ENCODE peak calls at places on chromosome 13, in seven cellular contexts. G, B, V, X, C, U and P are unnamed samples.

GRCh38 chr13:29227560-29227959 is 367.9 kb downstream of the SLC7A1 start:
- DNase-seq in V (no peak), C (no peak), B (no peak), X (no peak), G (no peak), U (no peak), P (no peak)

GRCh38 chr13:43132228-43132627 is 108.8 kb downstream of the DNAJC15 start:
- DNase-seq in V (peak), U (no peak), B (peak), X (peak), G (no peak), C (no peak), P (no peak)

GRCh38 chr13:48094781-48095502 is at the start of gene MED4:
- DNase-seq in X (peak), B (peak), V (peak), U (peak), C (peak), G (peak), P (peak)

GRCh38 chr13:66665991-66666390 is 564.1 kb downstream of the PCDH9 start:
- DNase-seq in V (no peak), G (no peak), U (no peak), X (peak), C (peak), B (peak), P (no peak)

GRCh38 chr13:80877209-80877943 is 536.5 kb upstream of the SPRY2 start:
- DNase-seq in G (no peak), X (no peak), U (no peak), V (no peak), B (no peak), C (no peak), P (no peak)

GRCh38 chr13:85093808-85094207 is 705.4 kb downstream of the SLITRK6 start:
- DNase-seq in G (no peak), V (no peak), C (no peak), U (peak), X (no peak), B (no peak), P (no peak)

GRCh38 chr13:110676057-110676510 is 29.8 kb downstream of the CARS2 start:
- DNase-seq in X (no peak), C (no peak), V (no peak), B (no peak), G (no peak), U (no peak), P (peak)

GRCh38 chr13:46352810-46353209 is 34.2 kb downstream of the RUBCNL start:
- DNase-seq in V (peak), G (no peak), U (peak), B (no peak), C (no peak), X (no peak), P (no peak)

GRCh38 chr13:107644136-107644535 is 571.2 kb downstream of the LIG4 start:
- DNase-seq in C (no peak), U (no peak), X (no peak), V (no peak), B (no peak), G (no peak), P (no peak)

GRCh38 chr13:64912141-64912540 is 2318.0 kb downstream of the PCDH9 start:
- DNase-seq in U (no peak), C (no peak), X (peak), B (no peak), V (no peak), G (no peak), P (no peak)

GRCh38 chr13:99316657-99317244 is 9.6 kb upstream of the GPR183 start:
- DNase-seq in C (no peak), V (no peak), U (no peak), B (no peak), X (no peak), G (no peak), P (no peak)

GRCh38 chr13:19587635-19588300 is 26.4 kb upstream of the TPTE2 start:
- DNase-seq in B (no peak), V (peak), X (peak), C (no peak), U (no peak), G (no peak), P (no peak)

GRCh38 chr13:86282450-86282849 is 483.2 kb upstream of the SLITRK6 start:
- DNase-seq in B (no peak), X (no peak), C (no peak), U (no peak), V (no peak), G (no peak), P (no peak)

GRCh38 chr13:83153833-83154232 is 728.4 kb downstream of the SLITRK1 start:
- DNase-seq in B (no peak), G (no peak), C (no peak), U (no peak), V (no peak), X (no peak), P (no peak)

GRCh38 chr13:114074671-114075315 is 57.6 kb downstream of the RASA3 start:
- DNase-seq in C (no peak), U (peak), B (no peak), V (no peak), X (no peak), G (no peak), P (no peak)

GRCh38 chr13:25752957-25753540 is 298.8 kb downstream of the SHISA2 start:
- DNase-seq in C (no peak), B (peak), U (peak), V (peak), X (peak), G (no peak), P (no peak)

GRCh38 chr13:52158629-52159158 is 703 bp downstream of the NEK3 start:
- DNase-seq in X (peak), V (peak), U (peak), B (peak), G (peak), C (peak), P (no peak)

DNA sequence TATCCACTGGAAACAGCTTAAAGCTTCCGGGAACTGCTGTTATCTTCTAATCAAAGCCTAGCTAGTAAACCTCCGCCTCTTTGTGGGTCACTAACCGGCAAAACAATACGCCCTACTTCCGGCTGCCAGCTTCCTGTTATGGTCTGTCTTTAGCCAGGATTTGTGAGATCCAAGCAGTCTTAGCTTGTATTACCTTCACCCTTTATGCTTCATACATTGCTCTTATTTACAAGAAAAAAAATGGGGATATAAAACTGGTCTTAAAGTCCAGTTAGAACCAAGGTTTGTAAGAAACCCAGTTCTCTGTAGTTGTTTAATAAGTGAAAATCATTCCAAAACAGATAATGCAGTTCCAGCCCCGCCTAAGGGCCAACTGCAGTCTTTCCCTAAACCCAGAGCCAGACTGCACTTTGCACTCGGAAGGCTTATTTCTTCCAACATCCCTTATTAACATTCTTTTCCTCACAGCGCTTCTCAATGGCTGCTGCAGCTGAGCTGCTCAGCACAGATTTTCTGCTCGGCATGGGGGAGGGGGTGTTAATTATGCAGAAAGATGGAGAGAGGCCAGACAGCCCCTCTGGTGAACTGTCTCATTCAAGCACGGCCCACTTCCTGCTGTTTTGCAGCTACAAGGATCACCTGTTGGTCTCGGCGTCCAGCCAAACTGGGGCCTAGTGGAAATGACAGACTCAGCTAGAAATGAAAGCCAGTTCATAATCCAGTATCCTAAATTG is 368.4 kb downstream of the KLF12 start:
- DNase-seq in G (no peak), U (peak), V (no peak), B (peak), X (peak), C (peak), P (peak)
- TF ChIP-seq POLR2A in G (no peak), U (no peak), V (no peak), B (no peak), X (no peak), C (no peak), P (no peak)

GRCh38 chr13:44365008-44365407 is 8.6 kb upstream of the SERP2 start:
- DNase-seq in U (no peak), G (no peak), B (no peak), X (peak), V (no peak), C (no peak), P (no peak)

GRCh38 chr13:44362394-44363040 is 11.1 kb upstream of the SERP2 start:
- DNase-seq in B (no peak), C (no peak), U (no peak), X (no peak), G (no peak), V (no peak), P (no peak)

GRCh38 chr13:44364019-44364418 is 9.6 kb upstream of the SERP2 start:
- DNase-seq in C (no peak), U (peak), V (no peak), G (no peak), B (no peak), X (no peak), P (no peak)

GRCh38 chr13:44365899-44366298 is 7.7 kb upstream of the SERP2 start:
- DNase-seq in B (no peak), U (no peak), C (no peak), V (no peak), X (no peak), G (no peak), P (no peak)

DNA sequence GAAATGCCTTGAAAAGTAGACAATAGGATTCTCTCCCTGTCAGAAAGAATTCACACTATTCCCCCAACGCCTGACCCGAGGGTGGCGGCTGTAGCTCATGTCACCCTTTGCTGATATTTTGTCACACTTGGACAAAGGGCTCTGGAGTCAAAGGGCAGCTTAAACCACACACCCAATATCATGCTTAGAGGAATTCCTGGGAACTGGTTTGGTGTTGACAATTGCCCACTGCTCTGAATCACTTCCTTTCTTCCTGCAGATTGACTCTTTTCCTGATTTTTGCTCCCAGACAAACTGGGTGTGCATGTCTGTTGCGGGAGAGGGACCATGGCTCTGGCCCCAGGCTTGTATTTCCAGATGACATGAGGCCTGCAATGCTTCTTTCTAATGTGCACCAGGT is 9.0 kb upstream of the SERP2 start:
- DNase-seq in X (peak), G (no peak), C (no peak), B (no peak), V (no peak), U (no peak), P (no peak)
- TF ChIP-seq POLR2A in X (no peak), G (no peak), C (no peak), B (no peak), V (no peak), U (no peak), P (no peak)

GRCh38 chr13:44576396-44577235 is 486 bp upstream of the TSC22D1 start:
- DNase-seq in U (no peak), G (no peak), C (no peak), V (peak), X (no peak), B (peak), P (no peak)

GRCh38 chr13:44575035-44575434 is 1.1 kb downstream of the TSC22D1 start:
- DNase-seq in X (no peak), V (no peak), U (no peak), B (no peak), C (no peak), G (no peak), P (no peak)

GRCh38 chr13:44575741-44576395 is at the start of gene TSC22D1:
- DNase-seq in V (peak), B (peak), X (peak), U (peak), C (no peak), G (no peak), P (peak)

GRCh38 chr13:44578064-44578394 is 1.9 kb upstream of the TSC22D1 start:
- DNase-seq in V (no peak), G (no peak), B (no peak), C (no peak), U (no peak), X (no peak), P (no peak)

GRCh38 chr13:44577236-44578063 is 1.3 kb upstream of the TSC22D1 start:
- DNase-seq in V (peak), X (peak), G (peak), C (peak), B (peak), U (peak), P (peak)
- TF ChIP-seq POLR2A in V (peak), X (peak), G (no peak), C (peak), B (no peak), U (no peak), P (no peak)

GRCh38 chr13:49997935-49998334 is 1.1 kb downstream of the TRIM13 start:
- DNase-seq in B (no peak), X (no peak), U (no peak), V (peak), G (no peak), C (no peak), P (no peak)

GRCh38 chr13:49993666-49994065 is 3.2 kb upstream of the TRIM13 start:
- DNase-seq in X (no peak), B (no peak), C (no peak), V (no peak), U (no peak), G (no peak), P (no peak)

GRCh38 chr13:49998714-49999624 is 2.1 kb downstream of the TRIM13 start:
- DNase-seq in C (no peak), G (no peak), X (no peak), V (no peak), B (no peak), U (no peak), P (no peak)

GRCh38 chr13:49995535-49996165 is 1.2 kb upstream of the TRIM13 start:
- DNase-seq in C (no peak), B (no peak), V (peak), X (no peak), U (no peak), G (no peak), P (no peak)

DNA sequence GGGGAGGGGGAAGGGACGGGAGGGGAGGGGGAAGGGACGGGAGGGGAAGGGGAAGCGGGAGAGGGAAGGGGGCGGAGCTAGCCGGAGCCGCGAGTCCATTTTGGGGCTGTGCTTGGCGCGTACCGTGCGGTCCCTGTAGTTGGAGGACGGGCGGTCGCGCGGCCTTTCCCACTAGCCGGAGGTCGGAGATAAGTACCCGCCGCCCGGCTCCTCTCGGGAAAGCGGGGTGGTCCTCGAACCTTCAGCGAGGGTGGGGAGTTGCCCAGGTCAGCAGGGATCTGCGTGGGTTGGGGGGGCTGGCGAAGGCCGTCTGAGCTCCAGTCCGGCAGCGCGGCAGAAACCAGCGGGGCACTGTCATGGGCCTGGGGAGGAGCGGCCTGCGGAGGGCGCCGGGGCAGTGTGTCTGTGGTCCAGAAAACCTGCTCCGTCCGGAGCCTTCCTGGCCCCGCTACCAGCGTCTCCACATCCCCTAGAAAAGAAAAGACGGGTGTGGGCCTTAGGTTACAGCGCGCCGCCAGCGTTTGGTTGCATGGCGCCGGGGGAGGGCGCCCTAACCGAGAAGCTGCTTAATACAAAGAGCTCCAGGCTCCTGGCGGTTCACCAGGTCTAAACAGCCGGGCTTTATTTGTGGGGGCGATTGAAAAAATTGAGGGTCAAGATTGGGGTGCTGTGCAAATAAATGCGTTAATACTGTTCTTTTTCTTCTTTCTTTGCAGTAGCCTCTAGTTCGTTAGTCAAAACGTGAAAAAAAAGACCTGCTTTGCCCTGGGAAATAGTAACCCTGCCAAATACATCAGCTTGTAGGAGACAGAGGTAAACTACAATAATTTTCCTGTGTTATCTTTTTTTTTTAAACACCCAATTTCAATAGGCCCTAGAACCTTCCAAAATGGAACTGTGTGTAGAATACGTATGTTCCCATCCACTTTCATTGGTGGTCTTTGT is at the start of gene TRIM13:
- DNase-seq in C (peak), B (peak), U (peak), G (peak), X (peak), V (peak), P (peak)
- TF ChIP-seq POLR2A in C (peak), B (no peak), U (no peak), G (peak), X (peak), V (peak), P (no peak)

DNA sequence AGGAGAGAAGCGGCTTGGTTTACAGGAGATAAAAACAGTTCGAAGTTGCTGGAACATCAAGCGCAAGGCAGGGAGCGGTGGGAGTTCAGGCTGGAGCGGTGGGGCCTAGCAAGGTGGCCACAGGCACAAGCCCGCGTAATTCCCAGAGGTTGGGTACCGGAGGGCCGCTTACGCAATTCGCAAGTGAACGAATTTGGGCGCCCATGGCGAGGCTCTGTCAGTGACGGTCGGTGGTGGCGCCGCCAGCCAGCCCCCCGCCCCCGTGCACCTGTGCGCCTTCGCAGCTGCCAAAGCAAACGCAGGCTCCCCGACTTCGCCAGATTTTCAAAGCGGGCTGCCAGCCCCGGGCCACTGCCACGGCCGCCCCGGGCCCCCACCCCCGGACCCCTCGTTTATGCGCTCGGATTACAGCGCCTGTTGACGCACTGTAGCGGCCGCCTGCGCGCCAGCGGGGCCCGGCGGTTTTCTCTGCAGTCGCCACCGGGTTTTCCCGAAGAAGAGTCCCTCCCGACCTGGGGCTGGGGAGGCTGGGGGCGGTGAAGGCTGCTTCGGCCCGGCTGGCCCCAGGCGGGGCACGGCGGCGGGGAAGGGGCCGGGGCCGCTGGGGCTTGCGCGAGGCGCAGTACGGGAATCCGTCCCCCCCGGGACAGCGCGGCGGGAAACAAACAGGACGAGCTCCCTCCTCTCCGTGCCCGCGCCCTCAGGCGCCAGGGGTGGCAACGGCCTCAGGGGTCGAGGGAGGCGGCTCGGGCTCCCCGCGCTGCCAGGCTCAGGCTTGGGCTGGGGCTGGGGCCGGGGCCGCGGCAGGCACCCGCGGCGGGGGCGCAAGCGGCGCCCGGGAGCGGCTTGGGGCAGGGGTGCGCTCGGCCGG is 714 bp downstream of the N4BP2L1 start:
- DNase-seq in C (peak), X (peak), V (peak), B (peak), G (peak), U (peak), P (peak)
- TF ChIP-seq POLR2A in C (peak), X (no peak), V (no peak), B (no peak), G (no peak), U (no peak), P (no peak)

GRCh38 chr13:49996166-49996915 is 501 bp upstream of the TRIM13 start:
- DNase-seq in G (peak), C (peak), B (peak), U (peak), V (peak), X (peak), P (peak)
- TF ChIP-seq POLR2A in G (peak), C (peak), B (no peak), U (no peak), V (peak), X (peak), P (peak)